ENCODE peak calls at places on chromosome 4, in six cellular contexts. M, Z, L, U, G and F are unnamed samples.

GRCh38 chr4:2290974-2291704 is 29.2 kb upstream of the MXD4 start:
- DNase-seq in M (no peak), Z (peak), L (no peak), U (peak), G (no peak), F (no peak)

GRCh38 chr4:117533501-117533900 is 448.1 kb upstream of the TRAM1L1 start:
- DNase-seq in M (no peak), Z (no peak), L (no peak), U (no peak), G (no peak), F (no peak)

GRCh38 chr4:152734699-152735050 is 44.9 kb downstream of the TIGD4 start:
- DNase-seq in M (no peak), Z (no peak), L (no peak), U (no peak), G (no peak), F (no peak)

GRCh38 chr4:177105526-177105925 is 204.1 kb upstream of the NEIL3 start:
- DNase-seq in M (no peak), Z (no peak), L (no peak), U (no peak), G (peak), F (peak)

GRCh38 chr4:166143227-166143626 is 270.2 kb downstream of the TLL1 start:
- DNase-seq in M (no peak), Z (no peak), L (no peak), U (no peak), G (peak), F (no peak)

GRCh38 chr4:83219344-83219990 is 65.1 kb downstream of the COQ2 start:
- DNase-seq in M (peak), Z (peak), L (no peak), U (peak), G (peak), F (peak)

GRCh38 chr4:156931267-156931666 is 40.3 kb downstream of the PDGFC start:
- DNase-seq in M (no peak), Z (no peak), L (peak), U (no peak), G (peak), F (peak)

GRCh38 chr4:42412251-42412650 is 15.0 kb downstream of the SHISA3 start:
- DNase-seq in M (no peak), Z (no peak), L (no peak), U (no peak), G (peak), F (peak)

GRCh38 chr4:58360354-58361133 is 1250.4 kb upstream of the IGFBP7 start:
- DNase-seq in M (no peak), Z (no peak), L (no peak), U (no peak), G (no peak), F (no peak)

GRCh38 chr4:187475901-187476300 is 519.7 kb upstream of the ZFP42 start:
- DNase-seq in M (no peak), Z (no peak), L (no peak), U (no peak), G (no peak), F (no peak)

GRCh38 chr4:83867221-83867620 is 331.3 kb downstream of the GPAT3 start:
- DNase-seq in M (no peak), Z (no peak), L (no peak), U (no peak), G (no peak), F (no peak)

GRCh38 chr4:108113229-108113628 is 55.5 kb downstream of the LEF1 start:
- DNase-seq in M (no peak), Z (peak), L (no peak), U (peak), G (no peak), F (no peak)

GRCh38 chr4:48756689-48757220 is 23.3 kb downstream of the FRYL start:
- DNase-seq in M (no peak), Z (no peak), L (no peak), U (no peak), G (peak), F (no peak)

GRCh38 chr4:2925931-2926860 is 37.0 kb downstream of the NOP14 start:
- DNase-seq in M (no peak), Z (no peak), L (no peak), U (no peak), G (no peak), F (no peak)

GRCh38 chr4:146029147-146029546 is 90.5 kb upstream of the ZNF827 start:
- DNase-seq in M (no peak), Z (no peak), L (no peak), U (no peak), G (peak), F (peak)

GRCh38 chr4:187071896-187072295 is 348.2 kb upstream of the FAT1 start:
- DNase-seq in M (no peak), Z (no peak), L (no peak), U (no peak), G (no peak), F (no peak)

GRCh38 chr4:25330905-25331816 is 18.6 kb downstream of the ZCCHC4 start:
- DNase-seq in M (no peak), Z (peak), L (no peak), U (no peak), G (no peak), F (no peak)

GRCh38 chr4:120847019-120847582 is 75.4 kb downstream of the PRDM5 start:
- DNase-seq in M (no peak), Z (no peak), L (no peak), U (no peak), G (no peak), F (no peak)

GRCh38 chr4:64538219-64538618 is 129.0 kb upstream of the TECRL start:
- DNase-seq in M (no peak), Z (no peak), L (no peak), U (no peak), G (no peak), F (no peak)

GRCh38 chr4:184309241-184310170 is 91.8 kb upstream of the ENPP6 start:
- DNase-seq in M (no peak), Z (no peak), L (no peak), U (peak), G (no peak), F (no peak)

GRCh38 chr4:82890913-82891727 is at the start of gene SEC31A:
- DNase-seq in M (peak), Z (peak), L (peak), U (peak), G (peak), F (peak)

GRCh38 chr4:166252487-166253402 is 379.7 kb downstream of the TLL1 start:
- DNase-seq in M (peak), Z (no peak), L (no peak), U (no peak), G (peak), F (no peak)

GRCh38 chr4:183987529-183987946 is 82.4 kb downstream of the STOX2 start:
- DNase-seq in M (peak), Z (no peak), L (peak), U (no peak), G (peak), F (peak)

GRCh38 chr4:89704651-89705395 is 132.1 kb downstream of the SNCA start:
- DNase-seq in M (no peak), Z (no peak), L (no peak), U (no peak), G (no peak), F (no peak)

GRCh38 chr4:40238700-40239548 is 42.1 kb downstream of the RHOH start:
- DNase-seq in M (no peak), Z (no peak), L (no peak), U (peak), G (no peak), F (no peak)